ENCODE peak calls at places on chromosome X, in four cellular contexts. One of them, this sample, is unnamed.

GRCh38 chrX:7852166-7852565 is 9.2 kb downstream of the VCX start:
- DNase-seq in AG09309: no peak
- DNase-seq in lung: no peak
- DNase-seq in thoracic aorta: no peak
- DNase-seq in this sample: no peak

GRCh38 chrX:28851871-28852270 is 264.6 kb downstream of the IL1RAPL1 start:
- DNase-seq in AG09309: no peak
- DNase-seq in lung: no peak
- DNase-seq in thoracic aorta: no peak
- DNase-seq in this sample: no peak

GRCh38 chrX:126238220-126238619 is 72.1 kb upstream of the DCAF12L2 start:
- DNase-seq in AG09309: no peak
- DNase-seq in lung: no peak
- DNase-seq in thoracic aorta: no peak
- DNase-seq in this sample: no peak

GRCh38 chrX:139787601-139788000 is 79.6 kb upstream of the MCF2 start:
- DNase-seq in AG09309: no peak
- DNase-seq in lung: no peak
- DNase-seq in thoracic aorta: no peak
- DNase-seq in this sample: no peak

GRCh38 chrX:41010188-41010846 is 74.9 kb upstream of the USP9X start:
- DNase-seq in AG09309: peak
- DNase-seq in lung: peak
- DNase-seq in thoracic aorta: peak
- DNase-seq in this sample: no peak

GRCh38 chrX:39936886-39937770 is 160.6 kb downstream of the BCOR start:
- DNase-seq in AG09309: no peak
- DNase-seq in lung: no peak
- DNase-seq in thoracic aorta: no peak
- DNase-seq in this sample: no peak

GRCh38 chrX:42176790-42177189 is 253.4 kb upstream of the CASK start:
- DNase-seq in AG09309: no peak
- DNase-seq in lung: no peak
- DNase-seq in thoracic aorta: no peak
- DNase-seq in this sample: no peak

GRCh38 chrX:136529795-136530194 is 2.2 kb upstream of the VGLL1 start:
- DNase-seq in AG09309: no peak
- DNase-seq in lung: no peak
- DNase-seq in thoracic aorta: no peak
- DNase-seq in this sample: no peak

GRCh38 chrX:86047174-86047991 is at the start of gene CHM:
- DNase-seq in AG09309: peak
- DNase-seq in lung: peak
- DNase-seq in thoracic aorta: peak
- DNase-seq in this sample: peak

GRCh38 chrX:131235768-131236167 is 53.3 kb downstream of the IGSF1 start:
- DNase-seq in AG09309: no peak
- DNase-seq in lung: no peak
- DNase-seq in thoracic aorta: no peak
- DNase-seq in this sample: no peak

GRCh38 chrX:129833153-129834004 is 10.3 kb downstream of the ZDHHC9 start:
- DNase-seq in AG09309: no peak
- DNase-seq in lung: no peak
- DNase-seq in thoracic aorta: no peak
- DNase-seq in this sample: no peak

GRCh38 chrX:20071511-20072079 is 45.1 kb downstream of the MAP7D2 start:
- DNase-seq in AG09309: no peak
- DNase-seq in lung: no peak
- DNase-seq in thoracic aorta: no peak
- DNase-seq in this sample: no peak

GRCh38 chrX:20066968-20067708 is 49.6 kb downstream of the MAP7D2 start:
- DNase-seq in AG09309: no peak
- DNase-seq in lung: no peak
- DNase-seq in thoracic aorta: no peak
- DNase-seq in this sample: no peak

GRCh38 chrX:20063153-20063552 is 53.6 kb downstream of the MAP7D2 start:
- DNase-seq in AG09309: no peak
- DNase-seq in lung: no peak
- DNase-seq in thoracic aorta: no peak
- DNase-seq in this sample: no peak

GRCh38 chrX:20063716-20064351 is 52.9 kb downstream of the MAP7D2 start:
- DNase-seq in AG09309: no peak
- DNase-seq in lung: no peak
- DNase-seq in thoracic aorta: no peak
- DNase-seq in this sample: no peak

DNA sequence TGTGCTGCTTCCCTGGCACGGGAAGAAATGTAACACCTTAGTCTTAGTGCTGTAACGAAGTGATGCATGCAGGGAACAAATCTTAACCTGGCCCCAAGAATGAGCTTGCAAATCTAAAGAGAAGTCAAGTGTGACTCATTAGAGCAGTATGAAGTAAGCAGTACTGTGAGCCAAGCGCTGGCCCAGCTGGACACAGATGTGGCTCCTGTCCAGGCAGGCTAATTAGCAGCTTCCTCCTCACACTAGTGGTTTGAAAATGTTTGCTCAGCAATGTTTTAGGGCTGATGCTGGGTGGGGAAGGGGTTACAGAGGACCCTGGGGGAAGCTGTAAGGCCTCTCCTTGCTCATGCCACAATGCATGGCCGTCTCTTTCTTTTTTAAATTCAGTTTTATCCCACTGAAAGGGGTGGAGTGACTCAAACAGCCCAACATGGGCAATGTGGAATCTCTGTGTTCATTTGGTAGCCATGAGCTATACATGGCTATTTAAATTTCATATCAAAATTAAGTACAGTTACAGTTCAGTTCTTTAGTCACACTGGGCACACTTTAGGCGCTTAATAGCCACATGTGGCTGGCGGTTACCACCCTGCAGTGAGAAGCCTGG is 48.9 kb downstream of the MAP7D2 start:
- DNase-seq in AG09309: peak
- DNase-seq in lung: peak
- DNase-seq in thoracic aorta: peak
- DNase-seq in this sample: peak
- H3K4me3 ChIP-seq in AG09309: no peak
- H3K4me3 ChIP-seq in lung: no peak
- H3K4me3 ChIP-seq in thoracic aorta: no peak
- H3K4me3 ChIP-seq in this sample: no peak

GRCh38 chrX:133984857-133985163 is 584 bp downstream of the GPC3 start:
- DNase-seq in AG09309: no peak
- DNase-seq in lung: no peak
- DNase-seq in thoracic aorta: no peak
- DNase-seq in this sample: no peak
- H3K4me3 ChIP-seq in AG09309: no peak
- H3K4me3 ChIP-seq in lung: no peak
- H3K4me3 ChIP-seq in thoracic aorta: no peak
- H3K4me3 ChIP-seq in this sample: peak

GRCh38 chrX:49270249-49270921 is 792 bp downstream of the PPP1R3F start:
- DNase-seq in AG09309: no peak
- DNase-seq in lung: no peak
- DNase-seq in thoracic aorta: no peak
- DNase-seq in this sample: no peak

GRCh38 chrX:49268702-49269009 is 937 bp upstream of the PPP1R3F start:
- DNase-seq in AG09309: no peak
- DNase-seq in lung: no peak
- DNase-seq in thoracic aorta: no peak
- DNase-seq in this sample: no peak

GRCh38 chrX:49269010-49269767 is 404 bp upstream of the PPP1R3F start:
- DNase-seq in AG09309: peak
- DNase-seq in lung: peak
- DNase-seq in thoracic aorta: peak
- DNase-seq in this sample: peak

GRCh38 chrX:49271341-49271740 is 1.7 kb downstream of the PPP1R3F start:
- DNase-seq in AG09309: no peak
- DNase-seq in lung: no peak
- DNase-seq in thoracic aorta: no peak
- DNase-seq in this sample: no peak

DNA sequence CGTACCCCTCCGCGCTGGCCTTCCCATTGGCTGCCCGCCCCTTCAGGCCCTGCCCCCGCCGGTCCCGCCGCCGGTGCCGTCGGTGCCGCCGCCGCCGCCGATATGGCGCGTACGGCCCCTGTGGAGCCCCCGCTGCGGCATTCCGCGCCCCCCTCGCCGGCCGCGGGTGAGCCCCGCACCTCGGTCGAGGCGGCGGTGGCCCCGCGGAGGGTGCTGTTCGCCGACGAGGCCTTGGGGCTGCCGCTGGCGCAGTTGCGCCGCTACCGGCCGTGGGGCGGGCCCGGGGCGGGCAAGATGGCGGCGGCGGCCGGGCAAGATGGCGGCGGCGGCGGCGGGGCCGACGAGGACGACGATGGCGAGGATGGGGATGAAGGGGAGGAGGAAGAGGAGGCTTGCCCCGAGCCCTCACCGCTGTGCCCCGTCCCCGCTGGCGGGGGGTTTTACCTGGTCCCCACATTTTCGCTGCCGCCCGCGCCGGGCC is at the start of gene PPP1R3F:
- DNase-seq in AG09309: no peak
- DNase-seq in lung: no peak
- DNase-seq in thoracic aorta: no peak
- DNase-seq in this sample: no peak
- H3K4me3 ChIP-seq in AG09309: peak
- H3K4me3 ChIP-seq in lung: peak
- H3K4me3 ChIP-seq in thoracic aorta: peak
- H3K4me3 ChIP-seq in this sample: peak

DNA sequence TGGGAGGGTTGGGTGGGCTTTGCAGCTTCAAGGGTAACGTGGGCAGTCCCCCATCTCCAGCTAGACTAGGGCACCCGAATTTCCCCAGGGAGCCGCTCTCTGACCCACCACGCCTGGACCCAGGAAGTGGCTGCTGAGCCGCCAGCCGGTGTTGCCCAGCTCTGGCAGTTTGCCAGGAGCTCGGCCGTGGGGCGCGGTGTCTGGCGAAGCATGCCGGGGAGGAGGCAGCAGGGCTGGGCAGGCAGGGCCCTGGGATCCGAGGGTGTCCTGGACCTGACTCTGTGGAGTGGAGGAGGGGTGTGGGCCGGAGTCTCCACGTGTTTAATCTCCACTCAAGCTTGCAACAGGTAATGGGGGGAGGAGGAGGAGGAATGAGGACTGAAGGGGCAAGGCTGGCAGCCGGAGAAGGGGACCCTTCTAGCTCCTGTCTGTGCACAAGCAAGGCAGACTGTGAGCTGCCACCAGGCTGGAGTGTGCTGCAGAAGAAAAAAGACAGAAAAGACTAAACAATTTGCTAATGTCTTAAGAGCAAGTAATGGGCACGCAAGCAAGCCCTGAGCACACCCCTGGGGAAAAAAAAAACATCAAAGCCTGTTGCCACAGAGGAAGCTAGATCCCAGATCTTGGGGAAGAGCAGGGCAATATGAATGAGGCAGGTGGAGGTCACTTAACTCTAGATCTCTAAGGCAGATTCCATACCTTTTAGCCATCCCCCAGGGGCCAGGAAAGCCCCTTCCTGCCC is 2.4 kb downstream of the LONRF3 start:
- DNase-seq in AG09309: no peak
- DNase-seq in lung: peak
- DNase-seq in thoracic aorta: no peak
- DNase-seq in this sample: no peak
- H3K4me3 ChIP-seq in AG09309: peak
- H3K4me3 ChIP-seq in lung: peak
- H3K4me3 ChIP-seq in thoracic aorta: peak
- H3K4me3 ChIP-seq in this sample: no peak

GRCh38 chrX:2401201-2401589 is 99.6 kb downstream of the DHRSX start:
- DNase-seq in AG09309: peak
- DNase-seq in lung: no peak
- DNase-seq in thoracic aorta: no peak
- DNase-seq in this sample: peak
- H3K4me3 ChIP-seq in AG09309: no peak
- H3K4me3 ChIP-seq in lung: no peak
- H3K4me3 ChIP-seq in thoracic aorta: no peak
- H3K4me3 ChIP-seq in this sample: no peak

GRCh38 chrX:15292861-15293260 is 22.6 kb downstream of the ASB11 start:
- DNase-seq in AG09309: no peak
- DNase-seq in lung: no peak
- DNase-seq in thoracic aorta: no peak
- DNase-seq in this sample: no peak
- H3K4me3 ChIP-seq in AG09309: no peak
- H3K4me3 ChIP-seq in lung: no peak
- H3K4me3 ChIP-seq in thoracic aorta: no peak
- H3K4me3 ChIP-seq in this sample: no peak

GRCh38 chrX:135168533-135168932 is 2.7 kb downstream of the CT55 start:
- DNase-seq in AG09309: no peak
- DNase-seq in lung: no peak
- DNase-seq in thoracic aorta: no peak
- DNase-seq in this sample: no peak

GRCh38 chrX:135170877-135171519 is at the start of gene CT55:
- DNase-seq in AG09309: no peak
- DNase-seq in lung: no peak
- DNase-seq in thoracic aorta: no peak
- DNase-seq in this sample: no peak

DNA sequence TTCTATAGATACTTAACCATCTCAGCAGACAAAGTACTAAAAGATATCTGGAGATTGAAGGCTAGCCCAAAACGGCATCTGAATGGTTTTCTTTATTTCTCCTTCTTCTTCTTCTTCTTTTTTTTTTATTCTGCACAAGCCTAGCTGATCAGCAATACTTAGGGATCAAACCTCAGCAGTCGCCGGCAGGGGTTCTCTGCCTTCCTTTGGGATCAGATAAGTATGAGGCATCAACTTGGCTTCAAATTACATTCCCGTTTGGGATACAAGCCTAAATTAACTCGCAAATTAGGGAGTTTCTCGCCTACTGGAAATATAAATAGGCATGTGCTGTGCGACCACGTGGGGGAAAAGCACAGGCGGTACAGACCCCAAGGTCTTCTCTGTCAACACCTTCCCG is 730 bp downstream of the CT55 start:
- DNase-seq in AG09309: no peak
- DNase-seq in lung: no peak
- DNase-seq in thoracic aorta: no peak
- DNase-seq in this sample: no peak
- H3K4me3 ChIP-seq in AG09309: no peak
- H3K4me3 ChIP-seq in lung: no peak
- H3K4me3 ChIP-seq in thoracic aorta: no peak
- H3K4me3 ChIP-seq in this sample: no peak

This sample was measured in neuronal stem cell.